ENCODE peak calls at places on chromosomes 12 and 14, in six cellular contexts. L is astrocyte of the cerebellum, E is foreskin fibroblast, Z is AG04450, M is lower leg skin, O is endodermal cell. U is an unnamed sample.

GRCh38 chr12:54935235-54935951 is 49.2 kb downstream of the TESPA1 start:
- DNase-seq in L (peak; percentile 63), E (peak; percentile 86), Z (peak; percentile 60), M (no peak), O (no peak), U (peak; percentile 78)

GRCh38 chr14:68782091-68782981 is 10.5 kb downstream of the ZFP36L1 start:
- DNase-seq in L (no peak), E (no peak), Z (no peak), M (no peak), O (peak; percentile 47), U (no peak)

GRCh38 chr12:107597695-107598410 is 87.7 kb upstream of the PWP1 start:
- DNase-seq in L (no peak), E (no peak), Z (no peak), M (no peak), O (no peak), U (no peak)

GRCh38 chr12:116887897-116888296 is 6.7 kb upstream of the HRK start:
- DNase-seq in L (no peak), E (no peak), Z (no peak), M (no peak), O (no peak), U (no peak)

GRCh38 chr14:65333926-65334687 is 78.4 kb upstream of the FUT8 start:
- DNase-seq in L (peak; percentile 64), E (peak; percentile 89), Z (peak; percentile 77), M (peak; percentile 44), O (peak; percentile 71), U (no peak)

GRCh38 chr12:85516667-85517325 is 236.8 kb downstream of the ALX1 start:
- DNase-seq in L (no peak), E (no peak), Z (no peak), M (no peak), O (no peak), U (no peak)

GRCh38 chr12:69392146-69392928 is 32.8 kb downstream of the YEATS4 start:
- DNase-seq in L (no peak), E (peak; percentile 28), Z (no peak), M (no peak), O (no peak), U (no peak)

GRCh38 chr12:76144253-76144564 is 59.7 kb upstream of the NAP1L1 start:
- DNase-seq in L (no peak), E (peak; percentile 68), Z (no peak), M (no peak), O (no peak), U (no peak)

GRCh38 chr14:79229383-79229875 is 981.9 kb downstream of the DIO2 start:
- DNase-seq in L (no peak), E (no peak), Z (no peak), M (no peak), O (no peak), U (no peak)

GRCh38 chr12:75820848-75821578 is 210.6 kb downstream of the PHLDA1 start:
- DNase-seq in L (peak; percentile 91), E (peak; percentile 79), Z (peak; percentile 93), M (peak; percentile 66), O (no peak), U (no peak)

GRCh38 chr14:93114068-93114710 is 1.5 kb downstream of the ITPK1 start:
- DNase-seq in L (no peak), E (peak; percentile 24), Z (no peak), M (no peak), O (no peak), U (no peak)

GRCh38 chr12:77016621-77017020 is 48.7 kb downstream of the E2F7 start:
- DNase-seq in L (no peak), E (no peak), Z (no peak), M (no peak), O (no peak), U (no peak)

GRCh38 chr12:39451977-39452376 is 9.1 kb upstream of the KIF21A start:
- DNase-seq in L (no peak), E (no peak), Z (no peak), M (no peak), O (no peak), U (no peak)

GRCh38 chr12:125346361-125346760 is 281.1 kb downstream of the AACS start:
- DNase-seq in L (no peak), E (no peak), Z (no peak), M (no peak), O (peak; percentile 58), U (no peak)
- H3K4me3 ChIP-seq in L (no peak overlapping the region), E (no peak overlapping the region), Z (no peak overlapping the region), M (no peak overlapping the region), O (no peak overlapping the region), U (no peak overlapping the region)

DNA sequence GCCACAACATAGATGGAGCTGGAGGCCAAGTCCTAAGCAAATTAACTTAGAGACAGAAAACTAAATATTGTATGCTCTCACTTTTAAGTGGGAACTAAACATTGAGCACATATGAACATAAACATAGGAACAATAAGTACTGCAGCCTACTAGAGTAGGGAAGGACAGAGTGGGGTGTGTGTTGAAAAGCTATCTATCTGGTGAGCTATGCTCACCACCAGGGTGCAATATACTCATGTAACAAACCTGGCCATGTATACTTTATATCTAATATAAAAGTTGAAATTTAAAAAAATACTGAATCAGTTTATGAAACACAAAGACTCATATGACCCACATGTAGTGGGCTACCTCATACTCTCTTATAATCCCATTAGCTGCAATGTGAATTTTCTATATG is 1305.0 kb downstream of the LRFN5 start:
- DNase-seq in L (no peak), E (peak; percentile 1), Z (no peak), M (no peak), O (no peak), U (no peak)
- TF ChIP-seq CTCF in L (no peak), E (no peak), Z (peak; percentile 49), M (no peak), O (peak; percentile 57), U (peak; percentile 47)

GRCh38 chr14:31133133-31133532 is 74.5 kb downstream of the HECTD1 start:
- DNase-seq in L (no peak), E (no peak), Z (no peak), M (no peak), O (no peak), U (no peak)
- H3K4me3 ChIP-seq in L (no peak overlapping the region), E (no peak overlapping the region), Z (no peak overlapping the region), M (no peak overlapping the region), O (no peak overlapping the region), U (no peak overlapping the region)

DNA sequence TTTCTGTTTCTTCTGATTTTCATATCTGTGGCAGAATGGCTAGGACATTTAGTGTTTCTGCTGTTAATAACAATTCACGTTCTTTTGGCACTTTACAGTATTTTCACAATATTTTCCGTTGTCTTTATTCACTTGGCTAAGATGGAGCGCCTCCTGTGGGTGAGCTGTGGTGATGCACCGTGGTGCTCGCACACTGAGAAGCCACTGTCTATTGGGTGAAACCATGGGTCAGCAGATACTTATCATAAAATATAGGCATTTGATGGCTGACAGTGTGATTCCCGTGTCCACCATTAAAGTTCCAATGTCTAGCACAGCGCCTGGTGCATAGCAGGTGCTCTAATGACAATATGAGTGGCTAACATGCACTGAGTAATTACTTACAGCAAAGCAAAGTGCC is 141.8 kb downstream of the VRK1 start:
- DNase-seq in L (no peak), E (no peak), Z (no peak), M (no peak), O (peak; percentile 82), U (no peak)
- TF ChIP-seq CTCF in L (no peak), E (no peak), Z (no peak), M (no peak), O (peak; percentile 92), U (peak; percentile 37)

GRCh38 chr14:72782182-72782508 is 111.8 kb downstream of the DPF3 start:
- DNase-seq in L (no peak), E (no peak), Z (no peak), M (no peak), O (no peak), U (no peak)
- H3K4me3 ChIP-seq in L (no peak overlapping the region), E (no peak overlapping the region), Z (no peak overlapping the region), M (no peak overlapping the region), O (no peak overlapping the region), U (no peak overlapping the region)

GRCh38 chr14:63308723-63309317 is 9.9 kb downstream of the GPHB5 start:
- DNase-seq in L (no peak), E (peak; percentile 49), Z (no peak), M (no peak), O (peak; percentile 90), U (no peak)
- TF ChIP-seq CTCF in L (peak; percentile 71), E (peak; percentile 73), Z (peak; percentile 71), M (no peak), O (peak; percentile 98), U (peak; percentile 74)

DNA sequence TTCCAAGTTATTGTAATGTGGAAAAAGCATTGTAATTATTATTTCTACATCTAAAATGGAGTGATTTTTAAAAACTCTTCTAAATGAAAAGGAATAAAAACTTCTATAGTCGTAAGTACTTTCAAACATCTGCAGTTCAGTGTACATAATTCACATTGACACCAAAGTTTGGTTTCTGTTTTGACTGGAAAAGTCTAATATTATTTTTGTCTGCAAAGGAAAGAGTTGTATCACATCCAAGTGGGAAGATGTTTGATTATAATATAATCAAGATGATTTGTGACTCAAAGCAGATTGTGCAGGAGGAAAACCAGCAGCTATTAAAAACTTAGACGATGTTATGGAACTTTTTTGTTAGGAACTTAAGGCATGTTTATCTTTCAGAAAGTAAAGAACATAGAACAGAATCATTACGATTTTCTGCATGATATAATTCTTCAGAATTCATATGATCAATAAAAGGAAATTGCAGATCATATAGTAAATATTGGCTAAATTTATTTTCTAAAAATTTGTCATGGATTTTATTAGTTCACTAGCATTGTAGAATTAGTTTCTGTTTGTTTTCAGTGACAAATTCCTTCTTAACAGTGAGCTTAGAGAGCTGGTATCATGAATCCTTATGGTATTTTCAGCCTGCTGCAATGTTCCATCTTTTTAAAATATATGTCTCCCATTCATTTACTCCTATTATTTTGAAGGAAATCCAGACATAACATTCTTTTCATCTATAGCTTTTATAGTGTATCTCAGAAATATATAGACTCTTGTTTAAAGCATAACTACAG is 145.8 kb downstream of the MIPOL1 start:
- DNase-seq in L (no peak), E (no peak), Z (peak; percentile 11), M (no peak), O (no peak), U (no peak)
- H3K4me3 ChIP-seq in L (no peak overlapping the region), E (peak overlapping the region; percentile 29), Z (no peak overlapping the region), M (no peak overlapping the region), O (no peak overlapping the region), U (no peak overlapping the region)

GRCh38 chr14:100279133-100279532 is 27.1 kb downstream of the SLC25A29 start:
- DNase-seq in L (no peak), E (no peak), Z (no peak), M (no peak), O (peak; percentile 20), U (no peak)
- TF ChIP-seq CTCF in L (no peak), E (no peak), Z (no peak), M (no peak), O (no peak), U (no peak)

U was measured in epithelial cell of proximal tubule.